ENCODE peak calls at places on chromosome 21, in four cellular contexts. One of them, this sample, is unnamed.

GRCh38 chr21:39345440-39345839 is 3.4 kb downstream of the HMGN1 start:
- DNase-seq in K562: no peak
- DNase-seq in fibroblast of lung: no peak
- DNase-seq in HCT116: no peak
- DNase-seq in this sample: no peak

GRCh38 chr21:39265603-39266002 is 47.8 kb downstream of the BRWD1 start:
- DNase-seq in K562: no peak
- DNase-seq in fibroblast of lung: no peak
- DNase-seq in HCT116: no peak
- DNase-seq in this sample: no peak

GRCh38 chr21:36690637-36691538 is 8.0 kb upstream of the SIM2 start:
- DNase-seq in K562: no peak
- DNase-seq in fibroblast of lung: no peak
- DNase-seq in HCT116: no peak
- DNase-seq in this sample: no peak

GRCh38 chr21:41362605-41363369 is 960 bp downstream of the MX2 start:
- DNase-seq in K562: no peak
- DNase-seq in fibroblast of lung: no peak
- DNase-seq in HCT116: no peak
- DNase-seq in this sample: no peak

GRCh38 chr21:41470054-41470453 is 37.9 kb downstream of the TMPRSS2 start:
- DNase-seq in K562: no peak
- DNase-seq in fibroblast of lung: no peak
- DNase-seq in HCT116: no peak
- DNase-seq in this sample: no peak

GRCh38 chr21:43826623-43826974 is 37.2 kb downstream of the RRP1 start:
- DNase-seq in K562: no peak
- DNase-seq in fibroblast of lung: no peak
- DNase-seq in HCT116: no peak
- DNase-seq in this sample: no peak

GRCh38 chr21:38930838-38931237 is 125.1 kb downstream of the ETS2 start:
- DNase-seq in K562: no peak
- DNase-seq in fibroblast of lung: no peak
- DNase-seq in HCT116: no peak
- DNase-seq in this sample: no peak

GRCh38 chr21:31201548-31201947 is 142.5 kb downstream of the TIAM1 start:
- DNase-seq in K562: no peak
- DNase-seq in fibroblast of lung: peak
- DNase-seq in HCT116: no peak
- DNase-seq in this sample: no peak

GRCh38 chr21:39363607-39364555 is 15.0 kb upstream of the HMGN1 start:
- DNase-seq in K562: no peak
- DNase-seq in fibroblast of lung: no peak
- DNase-seq in HCT116: no peak
- DNase-seq in this sample: no peak

GRCh38 chr21:46599251-46599572 is 5.7 kb downstream of the S100B start:
- DNase-seq in K562: peak
- DNase-seq in fibroblast of lung: peak
- DNase-seq in HCT116: no peak
- DNase-seq in this sample: no peak

GRCh38 chr21:35208810-35209517 is 159.9 kb upstream of the RUNX1 start:
- DNase-seq in K562: no peak
- DNase-seq in fibroblast of lung: peak
- DNase-seq in HCT116: no peak
- DNase-seq in this sample: no peak

GRCh38 chr21:17803536-17803935 is 15.6 kb downstream of the C21orf91 start:
- DNase-seq in K562: no peak
- DNase-seq in fibroblast of lung: no peak
- DNase-seq in HCT116: no peak
- DNase-seq in this sample: no peak

GRCh38 chr21:36642777-36643176 is 56.1 kb upstream of the SIM2 start:
- DNase-seq in K562: no peak
- DNase-seq in fibroblast of lung: no peak
- DNase-seq in HCT116: no peak
- DNase-seq in this sample: no peak

GRCh38 chr21:41217656-41218380 is 49.9 kb downstream of the BACE2 start:
- DNase-seq in K562: peak
- DNase-seq in fibroblast of lung: peak
- DNase-seq in HCT116: no peak
- DNase-seq in this sample: no peak

GRCh38 chr21:26099610-26100219 is 70.9 kb downstream of the APP start:
- DNase-seq in K562: no peak
- DNase-seq in fibroblast of lung: no peak
- DNase-seq in HCT116: no peak
- DNase-seq in this sample: no peak

DNA sequence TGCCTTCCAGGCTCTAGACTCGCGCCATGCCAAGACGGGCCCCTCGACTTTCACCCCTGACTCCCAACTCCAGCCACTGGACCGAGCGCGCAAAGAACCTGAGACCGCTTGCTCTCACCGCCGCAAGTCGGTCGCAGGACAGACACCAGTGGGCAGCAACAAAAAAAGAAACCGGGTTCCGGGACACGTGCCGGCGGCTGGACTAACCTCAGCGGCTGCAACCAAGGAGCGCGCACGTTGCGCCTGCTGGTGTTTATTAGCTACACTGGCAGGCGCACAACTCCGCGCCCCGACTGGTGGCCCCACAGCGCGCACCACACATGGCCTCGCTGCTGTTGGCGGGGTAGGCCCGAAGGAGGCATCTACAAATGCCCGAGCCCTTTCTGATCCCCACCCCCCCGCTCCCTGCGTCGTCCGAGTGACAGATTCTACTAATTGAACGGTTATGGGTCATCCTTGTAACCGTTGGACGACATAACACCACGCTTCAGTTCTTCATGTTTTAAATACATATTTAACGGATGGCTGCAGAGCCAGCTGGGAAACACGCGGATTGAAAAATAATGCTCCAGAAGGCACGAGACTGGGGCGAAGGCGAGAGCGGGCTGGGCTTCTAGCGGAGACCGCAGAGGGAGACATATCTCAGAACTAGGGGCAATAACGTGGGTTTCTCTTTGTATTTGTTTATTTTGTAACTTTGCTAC is 2.0 kb upstream of the OLIG2 start:
- DNase-seq in K562: no peak
- DNase-seq in fibroblast of lung: no peak
- DNase-seq in HCT116: no peak
- DNase-seq in this sample: no peak
- TF ChIP-seq EZH2 in K562: no peak
- TF ChIP-seq EZH2 in fibroblast of lung: no peak
- TF ChIP-seq EZH2 in HCT116: no peak
- TF ChIP-seq EZH2 in this sample: peak

DNA sequence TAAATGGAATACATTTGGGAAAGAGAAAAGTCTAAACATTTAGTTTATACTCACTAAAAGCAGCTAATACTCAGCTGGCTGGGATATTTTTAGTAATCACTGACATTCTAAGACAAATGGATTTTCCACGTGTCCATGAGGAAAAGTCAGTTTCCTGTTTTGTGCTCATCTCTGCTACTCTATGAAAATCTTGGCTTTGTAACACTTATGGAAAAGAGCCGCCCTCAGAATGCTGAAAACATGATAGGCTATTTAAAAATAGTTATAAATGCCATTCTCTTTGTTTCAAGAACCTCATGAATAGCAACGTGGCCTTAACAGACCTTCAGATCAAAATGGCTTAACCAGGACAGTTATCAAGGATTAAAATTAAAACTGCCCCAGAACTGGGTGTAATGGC is 29.9 kb downstream of the MRAP start:
- DNase-seq in K562: no peak
- DNase-seq in fibroblast of lung: peak
- DNase-seq in HCT116: no peak
- DNase-seq in this sample: no peak
- H3K4me3 ChIP-seq in K562: no peak
- H3K4me3 ChIP-seq in fibroblast of lung: no peak
- H3K4me3 ChIP-seq in HCT116: no peak
- H3K4me3 ChIP-seq in this sample: no peak

DNA sequence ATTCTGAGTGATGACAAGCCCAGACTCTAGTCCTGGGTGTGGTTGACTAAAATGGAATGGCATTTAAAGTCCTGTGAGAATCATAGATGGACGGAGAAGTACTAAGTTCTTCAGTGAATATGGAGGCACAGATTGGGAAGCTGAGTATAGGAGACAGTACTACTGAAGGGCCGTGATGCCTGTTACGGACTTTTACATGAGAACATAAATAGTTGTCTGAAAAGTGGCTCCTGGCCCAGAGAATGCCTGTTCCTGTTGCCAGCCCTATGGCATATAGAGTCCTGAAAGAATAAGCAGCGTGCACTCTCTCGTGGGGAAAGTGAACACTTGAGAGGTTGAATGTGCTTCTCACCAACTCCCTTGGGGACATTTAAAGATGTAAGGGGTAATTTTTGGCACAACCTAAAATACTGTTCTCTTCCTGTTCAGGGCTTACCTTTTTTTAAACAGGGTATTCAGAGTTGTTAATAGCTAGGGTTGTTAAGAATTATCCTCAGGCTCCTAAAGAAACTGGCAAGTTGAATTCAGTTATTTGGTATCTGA is 20.4 kb downstream of the CCT8 start:
- DNase-seq in K562: no peak
- DNase-seq in fibroblast of lung: no peak
- DNase-seq in HCT116: no peak
- DNase-seq in this sample: no peak
- TF ChIP-seq EZH2 in K562: no peak
- TF ChIP-seq EZH2 in fibroblast of lung: no peak
- TF ChIP-seq EZH2 in HCT116: no peak
- TF ChIP-seq EZH2 in this sample: no peak

GRCh38 chr21:22314963-22315362 is 1316.8 kb downstream of the NCAM2 start:
- DNase-seq in K562: no peak
- DNase-seq in fibroblast of lung: no peak
- DNase-seq in HCT116: no peak
- DNase-seq in this sample: no peak
- H3K4me3 ChIP-seq in K562: no peak
- H3K4me3 ChIP-seq in fibroblast of lung: no peak
- H3K4me3 ChIP-seq in HCT116: no peak
- H3K4me3 ChIP-seq in this sample: no peak

GRCh38 chr21:16522512-16522911 is 792.7 kb downstream of the USP25 start:
- DNase-seq in K562: no peak
- DNase-seq in fibroblast of lung: peak
- DNase-seq in HCT116: no peak
- DNase-seq in this sample: no peak
- TF ChIP-seq EZH2 in K562: no peak
- TF ChIP-seq EZH2 in fibroblast of lung: no peak
- TF ChIP-seq EZH2 in HCT116: no peak
- TF ChIP-seq EZH2 in this sample: no peak

DNA sequence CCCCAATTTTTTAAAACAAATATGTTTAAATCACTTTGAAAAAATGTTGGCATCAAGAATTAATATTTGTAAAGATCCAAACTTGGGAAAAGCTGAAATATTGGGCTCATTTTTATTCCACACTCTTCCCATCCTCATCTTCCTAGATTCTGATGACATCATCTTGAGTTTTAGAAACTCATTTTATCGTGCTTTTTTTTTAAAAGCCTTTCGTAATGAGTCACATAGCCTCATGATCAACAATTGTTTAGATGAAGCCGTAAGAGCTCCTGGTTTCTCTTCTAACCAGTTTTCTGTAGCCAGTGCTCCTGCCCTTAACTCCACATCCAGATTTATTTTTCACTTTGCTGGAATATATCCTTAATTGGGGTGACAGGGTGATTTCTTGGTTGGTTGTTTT is 78.6 kb downstream of the POFUT2 start:
- DNase-seq in K562: no peak
- DNase-seq in fibroblast of lung: peak
- DNase-seq in HCT116: no peak
- DNase-seq in this sample: no peak
- H3K4me3 ChIP-seq in K562: no peak
- H3K4me3 ChIP-seq in fibroblast of lung: no peak
- H3K4me3 ChIP-seq in HCT116: no peak
- H3K4me3 ChIP-seq in this sample: no peak

DNA sequence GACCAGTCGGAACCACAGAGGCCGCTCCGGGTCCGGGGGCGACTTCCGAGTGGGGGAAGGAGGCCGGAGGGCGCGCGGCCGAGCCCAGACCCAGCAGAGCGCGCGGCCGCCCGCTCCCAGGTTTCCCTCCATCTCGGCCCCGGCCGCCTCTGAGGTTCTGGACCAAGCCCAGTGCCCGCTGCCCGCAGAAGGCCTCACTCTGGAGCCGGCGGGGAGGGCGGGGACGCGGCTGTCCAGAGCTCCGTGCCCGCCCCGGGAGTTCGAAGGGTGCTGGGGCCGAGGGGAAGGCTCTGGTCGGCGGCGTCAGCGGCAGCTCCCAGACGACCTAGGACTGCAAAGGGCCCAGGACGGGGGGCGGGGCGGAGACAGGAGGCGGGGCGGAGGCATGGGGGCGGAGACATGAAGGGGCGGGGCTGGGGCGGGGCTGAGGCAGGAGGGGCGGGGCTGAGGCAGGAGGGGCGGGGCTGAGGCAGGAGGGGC is 48.0 kb upstream of the SLC19A1 start:
- DNase-seq in K562: peak
- DNase-seq in fibroblast of lung: peak
- DNase-seq in HCT116: no peak
- DNase-seq in this sample: peak
- TF ChIP-seq EZH2 in K562: no peak
- TF ChIP-seq EZH2 in fibroblast of lung: no peak
- TF ChIP-seq EZH2 in HCT116: no peak
- TF ChIP-seq EZH2 in this sample: no peak

DNA sequence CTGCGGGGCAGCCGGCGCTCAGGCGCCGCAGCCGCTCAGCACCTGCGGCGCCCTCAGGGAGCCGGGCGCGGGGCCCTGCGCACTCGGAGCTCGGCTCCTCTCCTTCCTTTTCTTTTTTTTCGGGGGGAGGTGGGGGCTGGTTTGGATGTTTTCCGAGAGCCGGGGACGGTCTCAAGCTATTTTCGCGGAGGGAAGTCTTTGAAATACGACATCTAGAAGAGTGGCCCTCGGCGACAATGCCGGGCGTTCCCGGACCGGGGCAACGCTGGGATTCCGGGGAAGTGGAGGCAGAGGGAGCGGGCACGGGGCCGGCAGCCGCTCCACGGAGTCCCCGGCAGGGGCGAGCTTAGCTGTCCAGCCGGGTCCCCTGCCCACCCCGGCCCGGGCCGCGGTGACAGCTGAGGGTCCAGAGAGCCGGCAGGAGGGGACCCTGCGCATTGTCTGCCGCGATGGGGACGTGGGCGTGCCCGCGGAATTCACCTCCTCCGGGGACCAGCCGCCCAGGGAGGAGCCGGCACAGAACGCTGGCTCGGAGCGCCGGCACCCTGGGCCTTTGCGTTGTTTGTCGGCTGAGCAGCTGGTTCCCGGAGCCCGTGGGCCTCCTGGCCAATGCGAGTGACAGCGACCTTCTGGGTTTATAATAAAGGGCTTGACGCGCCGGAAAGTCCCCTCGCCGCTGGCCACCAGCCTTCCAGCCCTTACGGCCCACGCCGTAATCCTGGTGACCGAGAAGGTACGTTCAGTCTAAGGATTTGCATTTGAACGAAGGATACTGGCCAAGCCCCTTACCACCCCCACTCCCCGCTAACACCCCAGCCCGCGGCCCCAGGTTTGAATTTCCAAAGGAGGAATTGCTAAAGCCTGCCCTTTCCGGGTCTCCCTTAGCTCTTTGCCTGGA is 582 bp downstream of the SLC37A1 start:
- DNase-seq in K562: peak
- DNase-seq in fibroblast of lung: peak
- DNase-seq in HCT116: no peak
- DNase-seq in this sample: peak
- H3K4me3 ChIP-seq in K562: peak
- H3K4me3 ChIP-seq in fibroblast of lung: peak
- H3K4me3 ChIP-seq in HCT116: peak
- H3K4me3 ChIP-seq in this sample: peak

GRCh38 chr21:33028759-33029511 is 3.2 kb downstream of the OLIG2 start:
- DNase-seq in K562: no peak
- DNase-seq in fibroblast of lung: no peak
- DNase-seq in HCT116: no peak
- DNase-seq in this sample: no peak
- TF ChIP-seq EZH2 in K562: no peak
- TF ChIP-seq EZH2 in fibroblast of lung: peak
- TF ChIP-seq EZH2 in HCT116: no peak
- TF ChIP-seq EZH2 in this sample: peak

GRCh38 chr21:34205811-34206635 is 132.6 kb downstream of the MRPS6 start:
- DNase-seq in K562: no peak
- DNase-seq in fibroblast of lung: no peak
- DNase-seq in HCT116: no peak
- DNase-seq in this sample: no peak
- H3K4me3 ChIP-seq in K562: no peak
- H3K4me3 ChIP-seq in fibroblast of lung: no peak
- H3K4me3 ChIP-seq in HCT116: no peak
- H3K4me3 ChIP-seq in this sample: no peak